ENCODE peak calls at places on chromosomes 6 and 20, in five cellular contexts. S is non-pigmented ciliary epithelial cell, E is ascending aorta, K is cardiac fibroblast, N is kidney tubule cell. B is an unnamed sample.

GRCh38 chr20:36093025-36093803 is 61.3 kb upstream of the EPB41L1 start:
- DNase-seq in S (no peak), E (peak; percentile 79), N (peak; percentile 63), K (peak; percentile 46), B (peak; percentile 43)

GRCh38 chr20:4027590-4028265 is 12.4 kb upstream of the RNF24 start:
- DNase-seq in E (no peak), N (no peak), S (no peak), K (no peak), B (no peak)

GRCh38 chr20:35232575-35232974 is 6.1 kb downstream of the MMP24 start:
- DNase-seq in E (no peak), S (peak; percentile 53), N (peak; percentile 70), K (peak; percentile 33), B (peak; percentile 45)

GRCh38 chr6:127176175-127176574 is 57.7 kb downstream of the RSPO3 start:
- DNase-seq in S (no peak), K (peak; percentile 47), N (no peak), E (no peak), B (peak; percentile 42)

GRCh38 chr6:33641144-33641543 is 20.0 kb downstream of the ITPR3 start:
- DNase-seq in E (no peak), N (no peak), S (no peak), K (no peak), B (no peak)

GRCh38 chr6:108728826-108729225 is 119.4 kb upstream of the ARMC2 start:
- DNase-seq in N (no peak), S (no peak), K (no peak), E (peak; percentile 53), B (no peak)

GRCh38 chr6:163253556-163254213 is 160.8 kb upstream of the QKI start:
- DNase-seq in K (no peak), E (no peak), S (no peak), N (no peak), B (no peak)

GRCh38 chr20:57714409-57715267 is 4.8 kb upstream of the PMEPA1 start:
- DNase-seq in K (peak; percentile 69), S (no peak), N (peak; percentile 90), E (peak; percentile 90), B (peak; percentile 47)

GRCh38 chr6:159094444-159095252 is 49.9 kb upstream of the TAGAP start:
- DNase-seq in N (no peak), E (no peak), K (no peak), S (no peak), B (no peak)

GRCh38 chr6:125913864-125914351 is 42.7 kb upstream of the HINT3 start:
- DNase-seq in S (peak; percentile 89), E (no peak), N (peak; percentile 83), K (peak; percentile 94), B (peak; percentile 92)

GRCh38 chr6:169990095-169991030 is 238.9 kb downstream of the ERMARD start:
- DNase-seq in N (no peak), E (peak; percentile 50), K (no peak), S (no peak), B (no peak)

GRCh38 chr6:77092971-77093370 is 370.3 kb downstream of the HTR1B start:
- DNase-seq in K (peak; percentile 77), S (peak; percentile 72), E (no peak), N (no peak), B (peak; percentile 95)

GRCh38 chr6:111076024-111076680 is 11.2 kb upstream of the SLC16A10 start:
- DNase-seq in E (no peak), N (peak; percentile 95), S (no peak), K (peak; percentile 15), B (no peak)

GRCh38 chr6:34414999-34415858 is 10.6 kb downstream of the RPS10 start:
- DNase-seq in N (peak; percentile 66), E (peak; percentile 87), S (no peak), K (peak; percentile 84), B (peak; percentile 88)

GRCh38 chr6:44149369-44150012 is 9.1 kb upstream of the CAPN11 start:
- DNase-seq in S (no peak), K (no peak), E (no peak), N (no peak), B (no peak)

GRCh38 chr6:98669371-98669770 is 165.0 kb upstream of the POU3F2 start:
- DNase-seq in S (no peak), E (no peak), N (no peak), K (no peak), B (no peak)

GRCh38 chr6:90887764-90888163 is 300.9 kb upstream of the MAP3K7 start:
- DNase-seq in E (no peak), N (no peak), K (no peak), S (no peak), B (no peak)

GRCh38 chr20:56414842-56415765 is 3.0 kb downstream of the CASS4 start:
- DNase-seq in K (peak; percentile 81), N (no peak), S (peak; percentile 90), E (no peak), B (peak; percentile 91)

GRCh38 chr6:91144161-91144560 is 557.3 kb upstream of the MAP3K7 start:
- DNase-seq in S (no peak), N (no peak), E (no peak), K (no peak), B (no peak)

GRCh38 chr6:49541936-49542335 is 8.5 kb upstream of the C6orf141 start:
- DNase-seq in E (no peak), K (peak; percentile 48), N (peak; percentile 6), S (no peak), B (peak; percentile 51)

GRCh38 chr6:52117352-52117751 is 29.9 kb upstream of the PKHD1 start:
- DNase-seq in S (no peak), E (no peak), K (no peak), N (no peak), B (no peak)

GRCh38 chr6:169959129-169960002 is 207.9 kb downstream of the ERMARD start:
- DNase-seq in S (no peak), E (peak; percentile 60), K (no peak), N (peak; percentile 56), B (no peak)

GRCh38 chr6:28597924-28598323 is 72.2 kb downstream of the GPX5 start:
- DNase-seq in N (no peak), S (no peak), E (no peak), K (peak; percentile 31), B (peak; percentile 19)

GRCh38 chr20:577167-577791 is 32.8 kb downstream of the TCF15 start:
- DNase-seq in S (no peak), E (no peak), N (no peak), K (peak; percentile 30), B (no peak)

GRCh38 chr6:151822252-151823111 is 15.0 kb downstream of the ESR1 start:
- DNase-seq in K (no peak), E (no peak), N (no peak), S (no peak), B (no peak)

GRCh38 chr20:2349801-2350200 is 30.9 kb upstream of the TGM6 start:
- DNase-seq in E (no peak), S (no peak), K (no peak), N (no peak), B (no peak)

GRCh38 chr20:59781236-59781635 is 152.2 kb downstream of the SYCP2 start:
- DNase-seq in N (no peak), S (no peak), K (no peak), E (no peak), B (no peak)

GRCh38 chr6:3740551-3741476 is 10.7 kb downstream of the PXDC1 start:
- DNase-seq in N (no peak), K (no peak), E (no peak), S (no peak), B (no peak)

GRCh38 chr20:46111028-46111835 is 6.9 kb upstream of the CD40 start:
- DNase-seq in S (no peak), N (peak; percentile 34), E (no peak), K (no peak), B (no peak)

GRCh38 chr20:62215020-62215990 is 4.8 kb downstream of the HRH3 start:
- DNase-seq in S (no peak), E (no peak), N (no peak), K (no peak), B (no peak)

GRCh38 chr6:111799576-111800467 is 73.4 kb downstream of the FYN start:
- DNase-seq in N (no peak), S (no peak), E (no peak), K (no peak), B (no peak)

GRCh38 chr6:15526129-15526764 is 136.6 kb downstream of the DTNBP1 start:
- DNase-seq in S (no peak), E (peak; percentile 37), N (peak; percentile 98), K (no peak), B (no peak)

GRCh38 chr6:43060755-43061633 is 1.6 kb downstream of the KLC4 start:
- DNase-seq in N (no peak), E (no peak), K (no peak), S (no peak), B (no peak)

GRCh38 chr6:108093781-108094180 is 19.2 kb upstream of the OSTM1 start:
- DNase-seq in N (no peak), K (no peak), E (no peak), S (no peak), B (no peak)

B was measured in choroid plexus epithelial cell.